ENCODE peak calls at places on chromosomes 4 and X, in eight cellular contexts. C, J, Y, M, Q, N, A and W are unnamed samples.

GRCh38 chrX:19554786-19555185 is 39.5 kb upstream of the MAP3K15 start:
- DNase-seq in C (no peak), J (no peak), Y (no peak), M (no peak), Q (peak; percentile 83), N (no peak), A (no peak), W (peak; percentile 95)

GRCh38 chr4:180169394-180169793 is 2073.8 kb upstream of the TENM3 start:
- DNase-seq in C (no peak), J (no peak), Y (no peak), M (no peak), Q (no peak), N (no peak), A (no peak), W (no peak)

GRCh38 chr4:13151178-13151577 is 333.0 kb downstream of the RAB28 start:
- DNase-seq in C (no peak), J (no peak), Y (no peak), M (no peak), Q (no peak), N (no peak), A (no peak), W (peak; percentile 6)

GRCh38 chr4:33746979-33747378 is 2497.3 kb downstream of the ARAP2 start:
- DNase-seq in C (no peak), J (no peak), Y (no peak), M (no peak), Q (peak; percentile 6), N (no peak), A (no peak), W (peak; percentile 14)

GRCh38 chr4:159108124-159108523 is 5.2 kb downstream of the RAPGEF2 start:
- DNase-seq in C (no peak), J (no peak), Y (no peak), M (no peak), Q (no peak), N (no peak), A (no peak), W (no peak)

GRCh38 chr4:1683371-1683902 is 676 bp downstream of the FAM53A start:
- DNase-seq in C (peak; percentile 18), J (no peak), Y (no peak), M (no peak), Q (peak; percentile 88), N (no peak), A (no peak), W (no peak)

GRCh38 chr4:64584981-64585557 is 175.8 kb upstream of the TECRL start:
- DNase-seq in C (peak; percentile 29), J (no peak), Y (peak; percentile 45), M (peak; percentile 22), Q (peak; percentile 6), N (peak; percentile 3), A (no peak), W (peak; percentile 59)

GRCh38 chrX:11665144-11666040 is at the start of gene ARHGAP6:
- DNase-seq in C (peak; percentile 36), J (peak; percentile 60), Y (no peak), M (no peak), Q (peak; percentile 20), N (no peak), A (no peak), W (peak; percentile 82)

GRCh38 chr4:129239088-129239487 is 143.1 kb downstream of the C4orf33 start:
- DNase-seq in C (no peak), J (peak; percentile 15), Y (no peak), M (no peak), Q (no peak), N (no peak), A (no peak), W (no peak)

GRCh38 chr4:74555231-74555630 is 110.3 kb downstream of the AREG start:
- DNase-seq in C (no peak), J (no peak), Y (no peak), M (no peak), Q (peak; percentile 69), N (no peak), A (no peak), W (no peak)

GRCh38 chr4:67273676-67274075 is 271.6 kb downstream of the CENPC start:
- DNase-seq in C (no peak), J (no peak), Y (no peak), M (no peak), Q (no peak), N (no peak), A (no peak), W (no peak)

GRCh38 chrX:42996861-42997260 is 218.9 kb upstream of the PPP1R2C start:
- DNase-seq in C (no peak), J (no peak), Y (no peak), M (no peak), Q (no peak), N (no peak), A (no peak), W (no peak)

GRCh38 chrX:110992611-110993010 is 103.4 kb upstream of the PAK3 start:
- DNase-seq in C (peak; percentile 3), J (no peak), Y (no peak), M (peak; percentile 18), Q (peak; percentile 13), N (no peak), A (no peak), W (peak; percentile 63)

GRCh38 chrX:19886888-19887531 is 390 bp downstream of the SH3KBP1 start:
- DNase-seq in C (no peak), J (peak; percentile 28), Y (no peak), M (no peak), Q (no peak), N (no peak), A (no peak), W (peak; percentile 67)

DNA sequence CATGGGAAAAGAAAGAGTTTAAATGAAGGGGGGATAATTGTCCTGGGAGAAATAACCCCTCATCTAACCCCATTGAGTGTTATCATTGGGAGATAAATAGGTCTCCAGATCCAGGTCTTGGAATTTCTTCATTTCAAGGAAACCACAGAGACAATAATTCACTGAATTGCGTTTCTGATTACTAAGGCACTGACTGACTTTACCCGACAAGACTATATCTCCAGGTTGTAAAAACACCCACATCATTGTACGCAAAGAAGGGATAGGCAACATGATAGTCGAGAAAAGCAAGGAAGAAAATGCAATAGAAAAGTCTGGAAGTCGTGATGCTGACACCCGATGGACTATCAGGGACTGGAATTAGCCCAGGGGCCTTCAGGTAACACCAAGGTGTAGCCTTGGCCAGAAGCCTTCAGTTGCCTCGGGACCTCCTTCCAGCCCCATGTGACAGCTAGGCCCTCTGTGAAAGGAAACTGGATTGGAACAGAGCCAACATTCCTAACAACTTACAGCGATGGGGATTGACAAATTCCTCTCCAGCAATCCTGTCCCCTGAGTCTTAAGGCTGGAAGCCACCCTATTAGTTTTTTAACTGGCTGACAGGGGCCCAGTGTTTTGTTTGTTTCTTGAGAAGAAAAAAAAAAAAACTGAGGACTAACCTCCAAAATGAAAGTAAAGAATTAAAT is 46.6 kb upstream of the RAB9B start:
- DNase-seq in C (no peak), J (no peak), Y (no peak), M (no peak), Q (peak; percentile 68), N (peak; percentile 35), A (no peak), W (peak; percentile 4)
- H3K27ac ChIP-seq in C (no peak overlapping the region), J (no peak overlapping the region), Y (no peak overlapping the region), M (no peak overlapping the region), Q (no peak overlapping the region), N (no peak overlapping the region), A (no peak overlapping the region), W (no peak overlapping the region)

GRCh38 chrX:132214518-132214917 is 4.7 kb downstream of the RAP2C start:
- DNase-seq in C (no peak), J (no peak), Y (no peak), M (no peak), Q (no peak), N (no peak), A (no peak), W (no peak)

GRCh38 chrX:132216806-132217202 is 2.4 kb downstream of the RAP2C start:
- DNase-seq in C (no peak), J (no peak), Y (no peak), M (no peak), Q (peak; percentile 43), N (no peak), A (no peak), W (no peak)

GRCh38 chrX:132218100-132218807 is 993 bp downstream of the RAP2C start:
- DNase-seq in C (peak; percentile 64), J (peak; percentile 75), Y (no peak), M (no peak), Q (peak; percentile 83), N (peak; percentile 67), A (peak; percentile 70), W (peak; percentile 85)

GRCh38 chrX:132217203-132218073 is 1.8 kb downstream of the RAP2C start:
- DNase-seq in C (peak; percentile 49), J (peak; percentile 41), Y (no peak), M (peak; percentile 29), Q (peak; percentile 75), N (peak; percentile 74), A (peak; percentile 64), W (peak; percentile 89)

DNA sequence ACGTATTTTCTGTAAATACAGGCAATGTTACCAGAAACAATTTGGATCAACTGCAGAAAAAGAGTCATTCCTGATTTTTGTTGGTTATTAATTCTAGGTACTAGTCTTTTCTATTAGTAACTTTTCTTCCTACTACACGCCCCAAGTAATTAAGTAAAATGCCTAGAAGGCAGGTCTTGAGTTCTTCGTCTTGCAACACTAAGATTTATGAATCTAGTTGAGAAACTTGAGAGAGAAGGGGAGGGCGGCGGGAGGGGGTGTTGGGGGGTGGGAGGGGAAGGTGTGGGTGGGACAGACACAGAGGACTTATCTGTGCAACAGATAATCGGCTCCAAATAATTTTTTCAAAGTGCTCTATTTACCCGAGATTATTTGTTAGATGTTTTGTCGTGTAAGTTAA is 3.0 kb downstream of the RAP2C start:
- DNase-seq in C (no peak), J (no peak), Y (no peak), M (no peak), Q (no peak), N (no peak), A (no peak), W (no peak)
- H3K4me3 ChIP-seq in C (peak overlapping the region; percentile 74), J (peak overlapping the region; percentile 84), Y (peak overlapping the region; percentile 85), M (no peak overlapping the region), Q (peak overlapping the region; percentile 88), N (peak overlapping the region; percentile 66), A (peak overlapping the region; percentile 94), W (peak overlapping the region; percentile 95)

GRCh38 chr4:37967749-37968148 is 7.6 kb downstream of the PTTG2 start:
- DNase-seq in C (no peak), J (no peak), Y (no peak), M (no peak), Q (peak; percentile 29), N (no peak), A (no peak), W (no peak)
- H3K27ac ChIP-seq in C (no peak overlapping the region), J (peak overlapping the region; percentile 61), Y (peak overlapping the region; percentile 73), M (no peak overlapping the region), Q (no peak overlapping the region), N (no peak overlapping the region), A (no peak overlapping the region), W (no peak overlapping the region)

GRCh38 chrX:154037754-154038153 is 18.1 kb upstream of the IRAK1 start:
- DNase-seq in C (no peak), J (no peak), Y (no peak), M (no peak), Q (no peak), N (no peak), A (no peak), W (no peak)

GRCh38 chrX:154040863-154041262 is 21.2 kb upstream of the IRAK1 start:
- DNase-seq in C (no peak), J (no peak), Y (no peak), M (no peak), Q (no peak), N (no peak), A (no peak), W (no peak)

GRCh38 chrX:154040307-154040756 is 20.6 kb upstream of the IRAK1 start:
- DNase-seq in C (no peak), J (no peak), Y (no peak), M (no peak), Q (peak; percentile 87), N (no peak), A (no peak), W (no peak)

GRCh38 chrX:154036513-154036912 is 16.8 kb upstream of the IRAK1 start:
- DNase-seq in C (no peak), J (no peak), Y (no peak), M (no peak), Q (no peak), N (no peak), A (no peak), W (no peak)

GRCh38 chrX:154039577-154039976 is 19.9 kb upstream of the IRAK1 start:
- DNase-seq in C (no peak), J (no peak), Y (no peak), M (no peak), Q (no peak), N (no peak), A (no peak), W (no peak)
- H3K4me3 ChIP-seq in C (no peak overlapping the region), J (no peak overlapping the region), Y (no peak overlapping the region), M (no peak overlapping the region), Q (no peak overlapping the region), N (no peak overlapping the region), A (no peak overlapping the region), W (no peak overlapping the region)